ENCODE peak calls at places on chromosome 7, in eight cellular contexts. C, Z, B, V, R, K, U and W are unnamed samples.

GRCh38 chr7:122988333-122988732 is 7.2 kb downstream of the TAS2R16 start:
- DNase-seq in C (no peak), Z (no peak), B (no peak), V (no peak), R (no peak), K (no peak), U (no peak), W (no peak)

GRCh38 chr7:47516985-47517590 is 64.8 kb downstream of the TNS3 start:
- DNase-seq in C (no peak), Z (no peak), B (no peak), V (no peak), R (no peak), K (no peak), U (no peak), W (no peak)

GRCh38 chr7:105775580-105775979 is 100.8 kb downstream of the ATXN7L1 start:
- DNase-seq in C (no peak), Z (no peak), B (no peak), V (no peak), R (no peak), K (no peak), U (no peak), W (no peak)

GRCh38 chr7:128830231-128831177 is at the start of gene FLNC:
- DNase-seq in C (no peak), Z (no peak), B (peak), V (peak), R (peak), K (no peak), U (no peak), W (peak)

GRCh38 chr7:47937711-47938573 is 10.3 kb downstream of the PKD1L1 start:
- DNase-seq in C (no peak), Z (no peak), B (peak), V (peak), R (no peak), K (no peak), U (no peak), W (no peak)

GRCh38 chr7:130875901-130876300 is 141.9 kb upstream of the KLF14 start:
- DNase-seq in C (no peak), Z (no peak), B (no peak), V (no peak), R (no peak), K (no peak), U (no peak), W (no peak)

GRCh38 chr7:12594122-12594897 is 23.8 kb downstream of the SCIN start:
- DNase-seq in C (no peak), Z (no peak), B (no peak), V (no peak), R (peak), K (no peak), U (no peak), W (no peak)

GRCh38 chr7:106767498-106768323 is 97.4 kb upstream of the PIK3CG start:
- DNase-seq in C (no peak), Z (no peak), B (no peak), V (no peak), R (peak), K (peak), U (no peak), W (no peak)

GRCh38 chr7:48497521-48497920 is 326.3 kb downstream of the ABCA13 start:
- DNase-seq in C (no peak), Z (no peak), B (no peak), V (no peak), R (no peak), K (no peak), U (no peak), W (no peak)

GRCh38 chr7:70788276-70788675 is 343.7 kb upstream of the GALNT17 start:
- DNase-seq in C (no peak), Z (no peak), B (no peak), V (no peak), R (no peak), K (no peak), U (no peak), W (no peak)

GRCh38 chr7:137335814-137336213 is 7.7 kb downstream of the PTN start:
- DNase-seq in C (no peak), Z (peak), B (no peak), V (no peak), R (no peak), K (no peak), U (no peak), W (no peak)

GRCh38 chr7:94231333-94231732 is 163.4 kb upstream of the COL1A2 start:
- DNase-seq in C (no peak), Z (no peak), B (no peak), V (no peak), R (no peak), K (no peak), U (no peak), W (no peak)

GRCh38 chr7:94451276-94451675 is 56.6 kb downstream of the COL1A2 start:
- DNase-seq in C (no peak), Z (no peak), B (no peak), V (no peak), R (no peak), K (no peak), U (no peak), W (no peak)

GRCh38 chr7:43249808-43250145 is 137.3 kb downstream of the HECW1 start:
- DNase-seq in C (no peak), Z (no peak), B (no peak), V (no peak), R (no peak), K (no peak), U (peak), W (no peak)

GRCh38 chr7:11330717-11331116 is 357.0 kb downstream of the PHF14 start:
- DNase-seq in C (no peak), Z (no peak), B (no peak), V (no peak), R (no peak), K (no peak), U (no peak), W (no peak)

GRCh38 chr7:109522585-109522984 is 952.9 kb downstream of the DNAJB9 start:
- DNase-seq in C (no peak), Z (no peak), B (no peak), V (no peak), R (no peak), K (no peak), U (no peak), W (no peak)

GRCh38 chr7:140212100-140212881 is 35.5 kb upstream of the KDM7A start:
- DNase-seq in C (no peak), Z (no peak), B (peak), V (no peak), R (peak), K (no peak), U (no peak), W (no peak)

GRCh38 chr7:157669768-157670345 is 333.1 kb downstream of the DNAJB6 start:
- DNase-seq in C (no peak), Z (no peak), B (no peak), V (no peak), R (no peak), K (no peak), U (no peak), W (no peak)

GRCh38 chr7:45869426-45869825 is 3.5 kb downstream of the CCDC201 start:
- DNase-seq in C (no peak), Z (no peak), B (no peak), V (no peak), R (peak), K (peak), U (peak), W (no peak)

GRCh38 chr7:139745330-139746143 is 32.3 kb downstream of the HIPK2 start:
- DNase-seq in C (no peak), Z (no peak), B (no peak), V (no peak), R (peak), K (no peak), U (no peak), W (no peak)

GRCh38 chr7:121741896-121742295 is 131.1 kb upstream of the PTPRZ1 start:
- DNase-seq in C (no peak), Z (no peak), B (no peak), V (no peak), R (no peak), K (no peak), U (no peak), W (no peak)

GRCh38 chr7:6536262-6536770 is 14.9 kb downstream of the GRID2IP start:
- DNase-seq in C (no peak), Z (no peak), B (peak), V (no peak), R (no peak), K (no peak), U (no peak), W (no peak)

GRCh38 chr7:64999165-65000004 is 7.1 kb downstream of the ERV3-1 start:
- DNase-seq in C (no peak), Z (no peak), B (no peak), V (no peak), R (peak), K (no peak), U (peak), W (peak)

GRCh38 chr7:130793855-130794618 is 60.0 kb upstream of the KLF14 start:
- DNase-seq in C (no peak), Z (no peak), B (no peak), V (no peak), R (peak), K (no peak), U (peak), W (no peak)

GRCh38 chr7:15515201-15515777 is 46.5 kb downstream of the AGMO start:
- DNase-seq in C (no peak), Z (no peak), B (no peak), V (no peak), R (peak), K (no peak), U (no peak), W (no peak)

GRCh38 chr7:100356416-100357068 is 1.4 kb upstream of the PILRB start:
- DNase-seq in C (no peak), Z (no peak), B (no peak), V (no peak), R (no peak), K (no peak), U (no peak), W (no peak)

GRCh38 chr7:76369011-76369410 is 10.2 kb upstream of the YWHAG start:
- DNase-seq in C (no peak), Z (no peak), B (no peak), V (no peak), R (no peak), K (no peak), U (peak), W (no peak)

GRCh38 chr7:29639887-29640600 is 76.4 kb downstream of the PRR15 start:
- DNase-seq in C (no peak), Z (no peak), B (no peak), V (no peak), R (no peak), K (no peak), U (no peak), W (no peak)

GRCh38 chr7:91005024-91005423 is 259.2 kb upstream of the FZD1 start:
- DNase-seq in C (no peak), Z (no peak), B (no peak), V (no peak), R (no peak), K (no peak), U (no peak), W (no peak)

GRCh38 chr7:132351858-132352539 is 224.3 kb downstream of the PLXNA4 start:
- DNase-seq in C (no peak), Z (no peak), B (no peak), V (no peak), R (no peak), K (no peak), U (no peak), W (no peak)

GRCh38 chr7:143295870-143296269 is 7.7 kb downstream of the CASP2 start:
- DNase-seq in C (no peak), Z (no peak), B (no peak), V (no peak), R (peak), K (no peak), U (no peak), W (no peak)

DNA sequence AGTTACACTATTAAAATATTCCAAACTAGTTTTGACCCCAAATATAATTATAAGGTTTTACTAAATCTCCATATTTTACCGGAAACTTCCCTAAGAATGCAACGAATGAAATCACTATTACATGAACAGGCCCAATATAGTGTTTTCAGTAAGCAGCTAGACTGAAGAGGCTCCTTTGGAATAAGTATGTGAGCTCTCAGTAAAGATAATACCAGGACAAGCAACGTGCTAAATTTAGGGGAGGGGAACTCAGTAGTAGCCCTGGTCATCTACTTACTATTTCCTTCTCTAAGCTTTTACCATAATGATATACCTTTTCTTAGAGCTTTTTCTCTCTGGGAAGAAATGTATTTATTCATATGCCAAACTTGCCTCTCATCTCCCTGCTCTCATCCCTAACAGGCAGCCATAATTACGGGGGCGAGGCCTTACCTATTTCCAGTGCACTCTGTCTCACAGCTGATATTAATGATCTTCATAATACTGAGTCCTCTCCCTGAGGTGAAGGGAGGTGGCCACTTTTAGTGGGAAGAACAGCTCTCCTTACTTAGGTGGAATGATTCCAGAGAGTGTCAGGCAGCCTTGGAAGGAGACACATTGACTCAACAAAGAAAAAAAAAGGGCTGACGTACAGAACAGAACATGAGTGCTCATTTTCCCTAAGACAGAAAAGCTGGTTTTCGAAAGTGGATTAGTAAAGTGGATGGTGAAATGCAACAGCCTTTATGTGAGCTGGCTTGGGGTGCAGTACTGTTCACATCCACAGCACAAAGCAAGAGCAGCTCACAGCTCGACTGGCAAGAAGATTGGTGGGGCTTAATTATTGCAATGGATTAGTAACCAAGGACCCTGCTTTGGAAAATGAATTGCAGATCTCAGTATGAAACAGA is 165.4 kb downstream of the GLI3 start:
- DNase-seq in C (no peak), Z (no peak), B (no peak), V (no peak), R (peak), K (no peak), U (no peak), W (no peak)
- TF ChIP-seq CTCF in C (peak), Z (peak), B (no peak), V (no peak), R (peak), K (peak), U (no peak), W (peak)

GRCh38 chr7:102300643-102301211 is 14.1 kb downstream of the SH2B2 start:
- DNase-seq in C (no peak), Z (no peak), B (no peak), V (no peak), R (no peak), K (no peak), U (no peak), W (peak)
- TF ChIP-seq CTCF in C (peak), Z (no peak), B (no peak), V (no peak), R (no peak), K (no peak), U (no peak), W (peak)

DNA sequence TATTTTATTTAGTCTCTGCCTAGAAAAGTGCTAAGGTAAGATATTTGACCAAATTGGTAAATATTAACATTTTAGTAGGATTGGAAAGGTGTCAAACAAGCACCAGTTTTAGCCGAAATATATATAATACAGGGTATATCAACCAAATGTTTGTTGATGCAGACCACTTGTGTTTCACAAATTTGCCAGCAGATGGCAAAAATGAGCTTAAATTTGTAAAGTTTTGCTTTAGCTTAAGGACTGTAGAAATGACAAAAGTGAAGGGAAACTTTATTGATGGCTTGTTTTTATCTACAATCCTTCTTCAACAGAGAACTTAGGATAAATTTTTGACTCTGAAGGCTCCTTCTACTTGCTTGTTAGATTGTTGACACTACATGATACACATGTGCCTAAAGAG is 4.8 kb upstream of the POLR1F start:
- DNase-seq in C (peak), Z (peak), B (no peak), V (peak), R (peak), K (peak), U (peak), W (peak)
- TF ChIP-seq CTCF in C (peak), Z (peak), B (peak), V (peak), R (peak), K (peak), U (peak), W (peak)

DNA sequence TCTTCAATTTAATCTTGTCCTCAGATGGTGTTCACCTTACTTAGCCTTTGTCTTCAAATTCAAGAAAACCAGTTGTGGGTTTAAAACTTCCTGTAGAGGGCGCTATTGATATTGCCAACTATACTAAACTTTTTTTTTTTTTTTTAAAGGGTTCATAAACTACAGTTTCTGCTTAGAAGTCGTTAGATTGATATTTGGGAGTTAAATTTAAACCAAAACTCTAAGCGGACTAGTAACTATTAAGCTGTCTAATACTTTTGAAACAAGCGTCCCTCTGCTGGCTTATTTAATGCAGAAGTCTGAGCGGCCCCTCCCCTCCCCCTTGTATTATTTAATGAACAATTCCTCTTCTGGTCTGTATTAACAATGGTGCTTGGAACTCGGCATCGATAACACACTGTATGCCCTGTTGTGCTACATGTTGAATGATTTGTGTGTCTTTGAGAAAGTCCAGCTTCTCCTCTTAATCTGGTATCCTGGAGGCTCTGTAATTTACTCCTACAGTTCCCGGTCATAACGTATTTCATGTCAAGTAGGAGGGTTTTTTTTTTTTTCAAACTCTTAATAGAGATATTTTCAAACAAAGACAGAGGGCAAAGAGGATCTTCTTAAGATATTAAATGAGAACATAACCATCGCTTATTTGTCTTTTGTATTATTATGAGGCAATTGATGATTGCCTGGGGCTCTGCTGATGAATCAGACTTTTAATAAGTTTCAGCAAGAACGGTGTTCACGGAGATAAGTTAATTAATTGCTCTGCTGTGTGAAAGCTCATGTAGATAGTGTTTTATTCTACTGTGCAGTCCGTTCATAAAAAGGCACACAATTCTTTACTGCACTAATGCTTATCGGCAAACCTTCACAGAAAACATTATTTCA is 22.6 kb upstream of the CREB5 start:
- DNase-seq in C (no peak), Z (no peak), B (peak), V (no peak), R (peak), K (peak), U (peak), W (no peak)
- TF ChIP-seq CTCF in C (peak), Z (peak), B (peak), V (peak), R (peak), K (peak), U (peak), W (peak)

GRCh38 chr7:36236073-36236472 is 83.0 kb downstream of the EEPD1 start:
- DNase-seq in C (no peak), Z (no peak), B (no peak), V (no peak), R (no peak), K (no peak), U (no peak), W (no peak)
- TF ChIP-seq CTCF in C (no peak), Z (no peak), B (no peak), V (no peak), R (no peak), K (no peak), U (no peak), W (no peak)

GRCh38 chr7:145817687-145818086 is 298.9 kb upstream of the CNTNAP2 start:
- DNase-seq in C (no peak), Z (no peak), B (no peak), V (no peak), R (no peak), K (no peak), U (no peak), W (no peak)
- TF ChIP-seq CTCF in C (no peak), Z (no peak), B (no peak), V (no peak), R (no peak), K (no peak), U (no peak), W (no peak)

GRCh38 chr7:159032753-159033472 is 111.8 kb downstream of the VIPR2 start:
- DNase-seq in C (no peak), Z (no peak), B (no peak), V (no peak), R (no peak), K (no peak), U (no peak), W (no peak)
- TF ChIP-seq CTCF in C (no peak), Z (no peak), B (no peak), V (no peak), R (no peak), K (no peak), U (no peak), W (no peak)